ENCODE peak calls at places on chromosomes 5 and 9, in six cellular contexts. J is activated T-cell treated with anti-CD3 and anti-CD28 coated beads for 1 hour; Q is ELR; I is astrocyte of the hippocampus; M is tibial nerve; O is stimulated activated CD4-positive, alpha-beta T cell treated with anti-CD3 and anti-CD28 coated beads, Interleukin-2, amount 100 ng/mL, for 24 hours. G is an unnamed sample.

GRCh38 chr5:32753051-32753450 is 41.9 kb downstream of the NPR3 start:
- DNase-seq in Q (peak; percentile 75), J (no peak), M (no peak), O (no peak), I (no peak), G (no peak)

GRCh38 chr9:18238752-18239151 is 235.2 kb upstream of the ADAMTSL1 start:
- DNase-seq in M (no peak), O (no peak), I (no peak), Q (peak; percentile 75), J (no peak), G (peak; percentile 4)

GRCh38 chr5:1817261-1818043 is 16.2 kb downstream of the NDUFS6 start:
- DNase-seq in O (no peak), J (no peak), M (no peak), I (no peak), Q (no peak), G (no peak)

GRCh38 chr9:110875275-110875674 is 163.0 kb downstream of the LPAR1 start:
- DNase-seq in Q (no peak), O (no peak), J (no peak), M (no peak), I (no peak), G (peak; percentile 12)

GRCh38 chr5:109744261-109744660 is 54.5 kb downstream of the MAN2A1 start:
- DNase-seq in M (no peak), I (no peak), Q (no peak), O (no peak), J (no peak), G (no peak)

GRCh38 chr5:107705390-107706014 is 34.8 kb upstream of the EFNA5 start:
- DNase-seq in J (no peak), Q (peak; percentile 73), I (peak; percentile 36), M (no peak), O (no peak), G (peak; percentile 49)

GRCh38 chr9:99169982-99170761 is 51.6 kb downstream of the ALG2 start:
- DNase-seq in I (peak; percentile 50), Q (peak; percentile 35), M (no peak), O (no peak), J (no peak), G (no peak)

GRCh38 chr5:123099514-123100151 is 10.6 kb downstream of the PRDM6 start:
- DNase-seq in O (no peak), I (peak; percentile 59), Q (no peak), J (no peak), M (no peak), G (peak; percentile 20)

GRCh38 chr9:5708414-5708813 is 79.5 kb downstream of the RIC1 start:
- DNase-seq in J (no peak), M (no peak), O (no peak), I (no peak), Q (peak; percentile 6), G (no peak)

GRCh38 chr9:13688223-13688989 is 408.9 kb upstream of the MPDZ start:
- DNase-seq in J (no peak), I (peak; percentile 32), M (no peak), O (no peak), Q (no peak), G (no peak)

GRCh38 chr5:140365941-140366340 is 5.9 kb downstream of the SLC4A9 start:
- DNase-seq in I (no peak), M (no peak), J (no peak), O (no peak), Q (no peak), G (no peak)

GRCh38 chr9:83962165-83962564 is 17.9 kb downstream of the HNRNPK start:
- DNase-seq in M (no peak), J (no peak), O (no peak), Q (peak; percentile 40), I (no peak), G (peak; percentile 78)

GRCh38 chr9:136527131-136527530 is 18.7 kb downstream of the NOTCH1 start:
- DNase-seq in O (no peak), M (no peak), Q (no peak), I (no peak), J (no peak), G (no peak)

GRCh38 chr5:6753851-6754250 is 40.6 kb downstream of the TENT4A start:
- DNase-seq in I (no peak), J (no peak), O (no peak), M (no peak), Q (no peak), G (no peak)

GRCh38 chr5:105903069-105903468 is 1767.7 kb downstream of the EFNA5 start:
- DNase-seq in M (no peak), I (no peak), Q (no peak), O (no peak), J (no peak), G (no peak)

GRCh38 chr5:98796197-98796972 is 22.9 kb downstream of the RGMB start:
- DNase-seq in Q (peak; percentile 85), O (peak; percentile 63), J (peak; percentile 32), I (peak; percentile 77), M (no peak), G (peak; percentile 52)

GRCh38 chr9:94623253-94623652 is 16.1 kb downstream of the FBP1 start:
- DNase-seq in M (no peak), J (no peak), I (peak; percentile 33), Q (peak; percentile 45), O (peak; percentile 28), G (peak; percentile 75)

GRCh38 chr5:169988947-169989346 is 8.7 kb upstream of the INSYN2B start:
- DNase-seq in I (no peak), M (no peak), Q (no peak), O (no peak), J (no peak), G (no peak)

GRCh38 chr5:172147857-172148256 is 40.2 kb downstream of the STK10 start:
- DNase-seq in O (no peak), J (no peak), M (no peak), I (no peak), Q (no peak), G (no peak)

GRCh38 chr5:138748630-138749081 is 4.6 kb upstream of the CTNNA1 start:
- DNase-seq in M (peak; percentile 30), Q (peak; percentile 27), O (no peak), I (no peak), J (no peak), G (peak; percentile 25)

GRCh38 chr9:92986175-92987110 is 39.1 kb downstream of the FGD3 start:
- DNase-seq in Q (peak; percentile 36), O (peak; percentile 59), J (peak; percentile 46), I (no peak), M (no peak), G (no peak)

GRCh38 chr5:157479166-157479565 is 19.2 kb downstream of the NIPAL4 start:
- DNase-seq in I (no peak), O (no peak), M (no peak), J (no peak), Q (peak; percentile 23), G (no peak)

GRCh38 chr9:119761737-119762136 is 392.5 kb upstream of the BRINP1 start:
- DNase-seq in I (peak; percentile 4), M (no peak), Q (no peak), J (no peak), O (no peak), G (no peak)

GRCh38 chr9:123928471-123929176 is 1.3 kb downstream of the DENND1A start:
- DNase-seq in I (no peak), Q (peak; percentile 68), M (no peak), O (peak; percentile 20), J (no peak), G (peak; percentile 40)

GRCh38 chr5:60613826-60614225 is 86.1 kb downstream of the DEPDC1B start:
- DNase-seq in Q (no peak), I (no peak), M (no peak), J (no peak), O (no peak), G (no peak)

GRCh38 chr5:115431116-115431515 is 113.5 kb downstream of the FEM1C start:
- DNase-seq in I (no peak), Q (no peak), J (no peak), M (no peak), O (no peak), G (no peak)

GRCh38 chr5:130541617-130542221 is 623.3 kb downstream of the HINT1 start:
- DNase-seq in O (no peak), I (peak; percentile 82), J (no peak), Q (peak; percentile 65), M (no peak), G (peak; percentile 54)

GRCh38 chr5:58358436-58358835 is 101.5 kb downstream of the PLK2 start:
- DNase-seq in Q (no peak), M (no peak), I (no peak), J (no peak), O (no peak), G (no peak)

GRCh38 chr9:86843182-86843581 is 104.1 kb downstream of the GAS1 start:
- DNase-seq in M (no peak), J (no peak), Q (no peak), I (peak; percentile 25), O (no peak), G (no peak)

GRCh38 chr9:4764033-4764432 is 23.0 kb upstream of the AK3 start:
- DNase-seq in J (no peak), I (no peak), O (no peak), Q (no peak), M (no peak), G (no peak)

GRCh38 chr5:171748720-171749119 is 36.9 kb upstream of the SMIM23 start:
- DNase-seq in M (no peak), Q (no peak), I (no peak), J (no peak), O (no peak), G (no peak)